ENCODE peak calls at places on chromosomes 2 and 18, in eight cellular contexts. A is mucosa of descending colon; C is T-helper 17 cell; S is right lobe of liver; O is body of pancreas; W is sciatic nerve; U is CD4-positive, alpha-beta T cell; I is activated T-cell treated with anti-CD3 and anti-CD28 coated beads, Interleukin-2, amount 50 U/mL, for 4 hours. J is an unnamed sample.

GRCh38 chr2:145755019-145755837 is 1235.3 kb upstream of the ZEB2 start:
- ATAC-seq in A (no peak), C (no peak), S (peak), O (peak), W (no peak), U (no peak), I (no peak), J (no peak)

GRCh38 chr2:37874470-37874869 is 50.6 kb upstream of the RMDN2 start:
- ATAC-seq in A (no peak), C (no peak), S (no peak), O (no peak), W (no peak), U (no peak), I (no peak), J (no peak)

GRCh38 chr2:232014681-232015080 is 53.2 kb downstream of the DIS3L2 start:
- ATAC-seq in A (no peak), C (no peak), S (no peak), O (no peak), W (no peak), U (no peak), I (no peak), J (no peak)

GRCh38 chr18:44893045-44893706 is 212.5 kb downstream of the SETBP1 start:
- ATAC-seq in A (no peak), C (no peak), S (peak), O (no peak), W (no peak), U (no peak), I (peak), J (no peak)

GRCh38 chr2:36277876-36278523 is 77.6 kb upstream of the CRIM1 start:
- ATAC-seq in A (no peak), C (no peak), S (no peak), O (no peak), W (no peak), U (no peak), I (peak), J (no peak)

GRCh38 chr2:169839954-169840746 is 12.9 kb downstream of the UBR3 start:
- ATAC-seq in A (peak), C (no peak), S (peak), O (no peak), W (peak), U (no peak), I (no peak), J (peak)

GRCh38 chr18:12334280-12335262 is 26.5 kb downstream of the TUBB6 start:
- ATAC-seq in A (no peak), C (no peak), S (no peak), O (no peak), W (no peak), U (no peak), I (no peak), J (no peak)

GRCh38 chr2:70808983-70809958 is 11.1 kb downstream of the CLEC4F start:
- ATAC-seq in A (no peak), C (no peak), S (no peak), O (no peak), W (no peak), U (no peak), I (no peak), J (no peak)

GRCh38 chr2:195659114-195659513 is 2.1 kb downstream of the SLC39A10 start:
- ATAC-seq in A (no peak), C (peak), S (no peak), O (no peak), W (no peak), U (peak), I (no peak), J (no peak)

GRCh38 chr2:215405722-215406581 is 29.9 kb downstream of the FN1 start:
- ATAC-seq in A (no peak), C (no peak), S (peak), O (no peak), W (no peak), U (no peak), I (no peak), J (no peak)

J was measured in gastroesophageal sphincter.